ENCODE peak calls at places on chromosome 22, in ten cellular contexts. J, W, A, R, N, L, G, S, P and Z are unnamed samples.

GRCh38 chr22:43506487-43506886 is 94.7 kb downstream of the MPPED1 start:
- DNase-seq in J (no peak), W (no peak), A (no peak), R (no peak), N (no peak), L (no peak), G (no peak), S (no peak), P (no peak), Z (no peak)

GRCh38 chr22:41447435-41448188 is 1.0 kb upstream of the TOB2 start:
- DNase-seq in J (peak), W (peak), A (peak), R (no peak), N (peak), L (no peak), G (peak), S (peak), P (peak), Z (peak)

GRCh38 chr22:50192056-50192824 is 6.5 kb downstream of the TRABD start:
- DNase-seq in J (no peak), W (no peak), A (no peak), R (no peak), N (no peak), L (no peak), G (no peak), S (no peak), P (no peak), Z (no peak)

GRCh38 chr22:18110194-18110943 is at the start of gene TUBA8:
- DNase-seq in J (peak), W (peak), A (peak), R (peak), N (peak), L (no peak), G (no peak), S (peak), P (no peak), Z (peak)

GRCh38 chr22:25900880-25901279 is 158.9 kb downstream of the MYO18B start:
- DNase-seq in J (no peak), W (no peak), A (no peak), R (no peak), N (no peak), L (no peak), G (no peak), S (no peak), P (no peak), Z (no peak)

GRCh38 chr22:43923631-43924548 is at the start of gene PNPLA3:
- DNase-seq in J (peak), W (peak), A (peak), R (peak), N (peak), L (peak), G (peak), S (peak), P (peak), Z (peak)

GRCh38 chr22:24037851-24038765 is 27.0 kb downstream of the CABIN1 start:
- DNase-seq in J (peak), W (no peak), A (no peak), R (no peak), N (no peak), L (no peak), G (no peak), S (no peak), P (no peak), Z (no peak)

GRCh38 chr22:35154937-35155387 is 89.0 kb downstream of the ISX start:
- DNase-seq in J (peak), W (peak), A (peak), R (peak), N (peak), L (peak), G (peak), S (peak), P (peak), Z (peak)

GRCh38 chr22:36413022-36413770 is 25.4 kb upstream of the MYH9 start:
- DNase-seq in J (peak), W (no peak), A (no peak), R (peak), N (no peak), L (no peak), G (no peak), S (no peak), P (no peak), Z (no peak)

GRCh38 chr22:48515571-48516200 is 1312.0 kb downstream of the BRD1 start:
- DNase-seq in J (no peak), W (no peak), A (no peak), R (no peak), N (no peak), L (no peak), G (no peak), S (no peak), P (no peak), Z (no peak)

GRCh38 chr22:37457093-37457893 is 28.9 kb downstream of the MFNG start:
- DNase-seq in J (peak), W (peak), A (peak), R (peak), N (peak), L (no peak), G (peak), S (peak), P (peak), Z (peak)

GRCh38 chr22:23230348-23231068 is 50.2 kb downstream of the BCR start:
- DNase-seq in J (no peak), W (no peak), A (no peak), R (no peak), N (no peak), L (no peak), G (no peak), S (no peak), P (no peak), Z (no peak)

GRCh38 chr22:36227396-36227795 is 11.9 kb downstream of the APOL2 start:
- DNase-seq in J (peak), W (no peak), A (no peak), R (no peak), N (no peak), L (no peak), G (no peak), S (no peak), P (no peak), Z (no peak)

GRCh38 chr22:29004647-29005371 is 56.8 kb downstream of the C22orf31 start:
- DNase-seq in J (peak), W (peak), A (peak), R (no peak), N (peak), L (no peak), G (peak), S (peak), P (no peak), Z (no peak)

GRCh38 chr22:49251371-49251770 is 576.3 kb downstream of the BRD1 start:
- DNase-seq in J (no peak), W (no peak), A (no peak), R (no peak), N (no peak), L (no peak), G (no peak), S (no peak), P (no peak), Z (no peak)

GRCh38 chr22:40509401-40510134 is 127.0 kb downstream of the MRTFA start:
- DNase-seq in J (no peak), W (no peak), A (peak), R (peak), N (peak), L (peak), G (peak), S (peak), P (peak), Z (no peak)

GRCh38 chr22:28029201-28029948 is 110.3 kb upstream of the PITPNB start:
- DNase-seq in J (no peak), W (no peak), A (peak), R (no peak), N (peak), L (no peak), G (no peak), S (peak), P (peak), Z (peak)

GRCh38 chr22:21642584-21643448 is 714 bp downstream of the SDF2L1 start:
- DNase-seq in J (peak), W (peak), A (peak), R (no peak), N (peak), L (no peak), G (peak), S (no peak), P (peak), Z (peak)

GRCh38 chr22:37419370-37419915 is 7.8 kb downstream of the ELFN2 start:
- DNase-seq in J (peak), W (no peak), A (no peak), R (no peak), N (no peak), L (no peak), G (no peak), S (no peak), P (no peak), Z (no peak)

GRCh38 chr22:27828214-27828587 is 26.6 kb upstream of the MN1 start:
- DNase-seq in J (no peak), W (no peak), A (no peak), R (no peak), N (no peak), L (no peak), G (no peak), S (no peak), P (no peak), Z (no peak)

GRCh38 chr22:44632823-44633478 is 69.1 kb upstream of the PRR5 start:
- DNase-seq in J (peak), W (no peak), A (no peak), R (no peak), N (no peak), L (no peak), G (no peak), S (no peak), P (no peak), Z (no peak)

GRCh38 chr22:22465094-22465602 is 43.4 kb downstream of the ZNF280B start:
- DNase-seq in J (no peak), W (no peak), A (no peak), R (no peak), N (no peak), L (no peak), G (no peak), S (no peak), P (no peak), Z (no peak)

GRCh38 chr22:32249231-32249630 is 5.9 kb downstream of the SLC5A4 start:
- DNase-seq in J (no peak), W (no peak), A (no peak), R (no peak), N (no peak), L (no peak), G (no peak), S (no peak), P (no peak), Z (no peak)

GRCh38 chr22:37639771-37640590 is 512 bp downstream of the SH3BP1 start:
- DNase-seq in J (peak), W (no peak), A (no peak), R (no peak), N (no peak), L (no peak), G (no peak), S (no peak), P (no peak), Z (peak)

GRCh38 chr22:35230839-35231584 is 26.3 kb upstream of the HMGXB4 start:
- DNase-seq in J (peak), W (no peak), A (peak), R (no peak), N (no peak), L (no peak), G (no peak), S (no peak), P (peak), Z (no peak)

GRCh38 chr22:31199187-31199586 is 12.9 kb upstream of the LIMK2 start:
- DNase-seq in J (no peak), W (no peak), A (no peak), R (no peak), N (no peak), L (no peak), G (no peak), S (no peak), P (no peak), Z (no peak)
- TF ChIP-seq CTCF in J (no peak), W (no peak), A (no peak), R (no peak), N (no peak), L (no peak), G (peak), S (peak), P (no peak), Z (no peak)

GRCh38 chr22:20206709-20207215 is 55.9 kb upstream of the CCDC188 start:
- DNase-seq in J (peak), W (no peak), A (peak), R (no peak), N (peak), L (no peak), G (no peak), S (no peak), P (peak), Z (no peak)
- TF ChIP-seq CTCF in J (no peak), W (no peak), A (no peak), R (no peak), N (no peak), L (no peak), G (no peak), S (no peak), P (no peak), Z (no peak)

GRCh38 chr22:39314251-39314971 is 5.0 kb downstream of the RPL3 start:
- DNase-seq in J (peak), W (no peak), A (no peak), R (no peak), N (no peak), L (no peak), G (no peak), S (no peak), P (no peak), Z (no peak)
- TF ChIP-seq CTCF in J (no peak), W (peak), A (no peak), R (no peak), N (no peak), L (peak), G (no peak), S (peak), P (no peak), Z (no peak)

DNA sequence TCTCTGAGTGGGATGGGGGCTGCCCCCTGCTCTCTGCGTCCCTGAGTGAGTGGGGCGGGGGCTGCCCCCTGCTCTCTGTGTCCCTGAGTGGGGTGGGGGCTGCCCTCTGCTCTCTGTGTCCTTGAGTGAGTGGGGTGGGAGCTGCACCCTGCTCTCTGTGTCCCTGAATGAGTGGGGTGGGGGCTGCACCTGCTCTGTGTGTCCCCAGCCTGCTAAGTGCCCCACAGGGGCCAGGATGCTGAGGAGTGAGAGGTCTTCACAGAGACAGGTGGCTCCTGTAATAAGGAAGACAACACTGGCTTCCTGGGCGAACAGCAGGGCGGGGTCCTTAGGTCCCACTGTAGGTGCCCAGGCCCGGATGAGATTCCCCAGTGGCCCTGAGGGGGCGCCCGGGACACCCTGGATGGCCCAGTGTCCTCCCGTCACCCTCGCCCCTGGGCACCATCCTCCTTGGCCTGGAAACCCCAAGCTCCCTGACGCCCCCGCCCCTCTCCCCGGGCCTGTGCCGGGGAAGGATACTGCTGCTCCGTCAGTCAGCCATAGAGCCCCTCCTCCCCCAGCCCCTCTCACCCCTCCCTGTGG is 3.8 kb upstream of the CCDC188 start:
- DNase-seq in J (no peak), W (no peak), A (no peak), R (no peak), N (no peak), L (no peak), G (no peak), S (no peak), P (no peak), Z (no peak)
- TF ChIP-seq CTCF in J (no peak), W (no peak), A (no peak), R (no peak), N (no peak), L (no peak), G (peak), S (no peak), P (no peak), Z (no peak)

DNA sequence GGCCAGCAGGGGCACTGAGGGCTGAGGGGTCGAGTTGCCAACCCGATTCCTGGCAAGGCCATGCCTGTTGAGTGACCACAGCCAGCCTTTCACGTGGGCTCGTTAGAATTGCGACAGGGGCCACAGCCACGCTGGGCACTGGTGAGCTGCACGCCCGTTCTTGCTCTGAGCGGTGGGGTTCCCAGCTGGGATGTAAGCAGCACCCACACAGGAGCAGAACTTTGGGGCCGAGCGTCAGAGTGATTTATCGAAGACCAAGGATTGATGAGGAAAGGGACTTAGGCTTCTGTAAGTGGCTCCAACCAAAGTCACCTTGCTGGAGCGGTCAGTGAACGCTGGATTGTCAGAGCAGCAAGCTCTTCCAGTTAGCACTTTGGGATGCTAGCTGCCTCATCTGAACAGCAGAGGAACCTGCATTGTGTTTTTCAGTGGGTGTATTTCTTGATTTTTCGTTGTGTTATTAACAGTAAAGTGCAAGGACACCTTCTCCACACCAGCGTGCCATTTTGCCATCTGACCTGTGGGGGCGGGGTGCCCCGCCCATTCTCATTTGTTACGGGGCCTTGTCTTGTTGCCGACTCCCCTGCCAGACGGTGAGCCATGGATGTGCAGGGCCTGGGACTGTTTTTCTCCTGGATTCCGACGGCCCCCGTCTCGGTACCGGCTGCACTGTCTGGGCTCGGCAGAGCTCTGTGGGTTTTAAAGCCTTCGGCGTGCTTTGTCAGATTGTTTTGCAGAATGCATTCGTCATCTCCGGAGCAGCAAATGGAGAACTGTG is 202.5 kb downstream of the TBC1D22A start:
- DNase-seq in J (no peak), W (no peak), A (no peak), R (no peak), N (no peak), L (no peak), G (no peak), S (no peak), P (no peak), Z (no peak)
- TF ChIP-seq CTCF in J (no peak), W (peak), A (no peak), R (no peak), N (no peak), L (no peak), G (no peak), S (no peak), P (no peak), Z (no peak)